ENCODE peak calls at places on chromosomes 13 and 19, in five cellular contexts. One of them, this sample, is unnamed.

GRCh38 chr13:100089633-100090032 is 740 bp downstream of the PCCA start:
- DNase-seq in activated CD4-positive, alpha-beta T cell treated with anti-CD3 and anti-CD28 coated beads, Interleukin-2, amount 10 ng/mL, durations not matched to agents 7 days and 5 days: peak; percentile 35
- DNase-seq in NCI-H774: no peak
- DNase-seq in T-helper 2 cell: no peak
- DNase-seq in RWPE1: peak; percentile 20
- DNase-seq in this sample: peak; percentile 32

GRCh38 chr13:36945078-36945477 is 25.0 kb upstream of the SMAD9 start:
- DNase-seq in T-helper 2 cell: no peak
- DNase-seq in activated CD4-positive, alpha-beta T cell treated with anti-CD3 and anti-CD28 coated beads, Interleukin-2, amount 10 ng/mL, durations not matched to agents 7 days and 5 days: no peak
- DNase-seq in RWPE1: no peak
- DNase-seq in NCI-H774: no peak
- DNase-seq in this sample: no peak

GRCh38 chr13:34070006-34070405 is 252.1 kb downstream of the RFC3 start:
- DNase-seq in activated CD4-positive, alpha-beta T cell treated with anti-CD3 and anti-CD28 coated beads, Interleukin-2, amount 10 ng/mL, durations not matched to agents 7 days and 5 days: no peak
- DNase-seq in T-helper 2 cell: no peak
- DNase-seq in RWPE1: peak; percentile 34
- DNase-seq in NCI-H774: no peak
- DNase-seq in this sample: peak; percentile 32

GRCh38 chr13:93270769-93271753 is 44.5 kb downstream of the GPC6 start:
- DNase-seq in NCI-H774: no peak
- DNase-seq in RWPE1: no peak
- DNase-seq in activated CD4-positive, alpha-beta T cell treated with anti-CD3 and anti-CD28 coated beads, Interleukin-2, amount 10 ng/mL, durations not matched to agents 7 days and 5 days: no peak
- DNase-seq in T-helper 2 cell: no peak
- DNase-seq in this sample: no peak

GRCh38 chr13:98280176-98280510 is 103.1 kb upstream of the RNF113B start:
- DNase-seq in RWPE1: no peak
- DNase-seq in NCI-H774: no peak
- DNase-seq in T-helper 2 cell: no peak
- DNase-seq in activated CD4-positive, alpha-beta T cell treated with anti-CD3 and anti-CD28 coated beads, Interleukin-2, amount 10 ng/mL, durations not matched to agents 7 days and 5 days: no peak
- DNase-seq in this sample: no peak

GRCh38 chr19:768424-768823 is 17.5 kb downstream of the MISP start:
- DNase-seq in T-helper 2 cell: no peak
- DNase-seq in NCI-H774: no peak
- DNase-seq in RWPE1: no peak
- DNase-seq in activated CD4-positive, alpha-beta T cell treated with anti-CD3 and anti-CD28 coated beads, Interleukin-2, amount 10 ng/mL, durations not matched to agents 7 days and 5 days: no peak
- DNase-seq in this sample: no peak

GRCh38 chr13:41833851-41834250 is 127.1 kb downstream of the VWA8 start:
- DNase-seq in RWPE1: no peak
- DNase-seq in T-helper 2 cell: no peak
- DNase-seq in NCI-H774: no peak
- DNase-seq in activated CD4-positive, alpha-beta T cell treated with anti-CD3 and anti-CD28 coated beads, Interleukin-2, amount 10 ng/mL, durations not matched to agents 7 days and 5 days: no peak
- DNase-seq in this sample: no peak

GRCh38 chr13:98513837-98514236 is 63.1 kb downstream of the STK24 start:
- DNase-seq in NCI-H774: no peak
- DNase-seq in RWPE1: no peak
- DNase-seq in activated CD4-positive, alpha-beta T cell treated with anti-CD3 and anti-CD28 coated beads, Interleukin-2, amount 10 ng/mL, durations not matched to agents 7 days and 5 days: no peak
- DNase-seq in T-helper 2 cell: no peak
- DNase-seq in this sample: no peak

GRCh38 chr13:44313674-44314073 is 60.0 kb upstream of the SERP2 start:
- DNase-seq in NCI-H774: no peak
- DNase-seq in activated CD4-positive, alpha-beta T cell treated with anti-CD3 and anti-CD28 coated beads, Interleukin-2, amount 10 ng/mL, durations not matched to agents 7 days and 5 days: no peak
- DNase-seq in T-helper 2 cell: no peak
- DNase-seq in RWPE1: peak; percentile 81
- DNase-seq in this sample: peak; percentile 92

GRCh38 chr19:10885241-10886169 is 14.2 kb downstream of the CARM1 start:
- DNase-seq in RWPE1: no peak
- DNase-seq in activated CD4-positive, alpha-beta T cell treated with anti-CD3 and anti-CD28 coated beads, Interleukin-2, amount 10 ng/mL, durations not matched to agents 7 days and 5 days: no peak
- DNase-seq in NCI-H774: no peak
- DNase-seq in T-helper 2 cell: no peak
- DNase-seq in this sample: no peak

GRCh38 chr13:30739646-30740642 is 4.6 kb downstream of the ALOX5AP start:
- DNase-seq in NCI-H774: no peak
- DNase-seq in RWPE1: peak; percentile 81
- DNase-seq in T-helper 2 cell: peak; percentile 42
- DNase-seq in activated CD4-positive, alpha-beta T cell treated with anti-CD3 and anti-CD28 coated beads, Interleukin-2, amount 10 ng/mL, durations not matched to agents 7 days and 5 days: peak; percentile 69
- DNase-seq in this sample: peak; percentile 78

GRCh38 chr19:47109541-47110375 is 3.8 kb downstream of the ZC3H4 start:
- DNase-seq in NCI-H774: no peak
- DNase-seq in activated CD4-positive, alpha-beta T cell treated with anti-CD3 and anti-CD28 coated beads, Interleukin-2, amount 10 ng/mL, durations not matched to agents 7 days and 5 days: peak; percentile 68
- DNase-seq in RWPE1: no peak
- DNase-seq in T-helper 2 cell: peak; percentile 48
- DNase-seq in this sample: peak; percentile 77

GRCh38 chr13:38350114-38350617 is 515 bp downstream of the UFM1 start:
- DNase-seq in RWPE1: peak; percentile 63
- DNase-seq in activated CD4-positive, alpha-beta T cell treated with anti-CD3 and anti-CD28 coated beads, Interleukin-2, amount 10 ng/mL, durations not matched to agents 7 days and 5 days: peak; percentile 53
- DNase-seq in T-helper 2 cell: peak; percentile 37
- DNase-seq in NCI-H774: peak; percentile 7
- DNase-seq in this sample: peak; percentile 60

GRCh38 chr13:110114351-110114750 is 192.6 kb downstream of the COL4A1 start:
- DNase-seq in RWPE1: no peak
- DNase-seq in NCI-H774: no peak
- DNase-seq in T-helper 2 cell: no peak
- DNase-seq in activated CD4-positive, alpha-beta T cell treated with anti-CD3 and anti-CD28 coated beads, Interleukin-2, amount 10 ng/mL, durations not matched to agents 7 days and 5 days: no peak
- DNase-seq in this sample: no peak

GRCh38 chr13:23754506-23754905 is 134.7 kb downstream of the MIPEP start:
- DNase-seq in NCI-H774: no peak
- DNase-seq in activated CD4-positive, alpha-beta T cell treated with anti-CD3 and anti-CD28 coated beads, Interleukin-2, amount 10 ng/mL, durations not matched to agents 7 days and 5 days: peak; percentile 23
- DNase-seq in T-helper 2 cell: no peak
- DNase-seq in RWPE1: no peak
- DNase-seq in this sample: no peak

GRCh38 chr13:24893863-24894262 is 129.9 kb downstream of the RNF17 start:
- DNase-seq in NCI-H774: no peak
- DNase-seq in T-helper 2 cell: no peak
- DNase-seq in activated CD4-positive, alpha-beta T cell treated with anti-CD3 and anti-CD28 coated beads, Interleukin-2, amount 10 ng/mL, durations not matched to agents 7 days and 5 days: no peak
- DNase-seq in RWPE1: no peak
- DNase-seq in this sample: no peak

GRCh38 chr19:10398819-10399218 is 4.5 kb downstream of the CDC37 start:
- DNase-seq in NCI-H774: no peak
- DNase-seq in RWPE1: no peak
- DNase-seq in activated CD4-positive, alpha-beta T cell treated with anti-CD3 and anti-CD28 coated beads, Interleukin-2, amount 10 ng/mL, durations not matched to agents 7 days and 5 days: no peak
- DNase-seq in T-helper 2 cell: no peak
- DNase-seq in this sample: no peak

GRCh38 chr19:53989600-53990533 is 1.6 kb upstream of the CACNG6 start:
- DNase-seq in RWPE1: no peak
- DNase-seq in NCI-H774: no peak
- DNase-seq in activated CD4-positive, alpha-beta T cell treated with anti-CD3 and anti-CD28 coated beads, Interleukin-2, amount 10 ng/mL, durations not matched to agents 7 days and 5 days: no peak
- DNase-seq in T-helper 2 cell: no peak
- DNase-seq in this sample: no peak

GRCh38 chr19:3366761-3367571 is 583 bp downstream of the NFIC start:
- DNase-seq in activated CD4-positive, alpha-beta T cell treated with anti-CD3 and anti-CD28 coated beads, Interleukin-2, amount 10 ng/mL, durations not matched to agents 7 days and 5 days: no peak
- DNase-seq in T-helper 2 cell: no peak
- DNase-seq in NCI-H774: peak; percentile 33
- DNase-seq in RWPE1: no peak
- DNase-seq in this sample: peak; percentile 57

GRCh38 chr19:42942187-42942789 is 5.3 kb upstream of the PSG7 start:
- DNase-seq in RWPE1: no peak
- DNase-seq in activated CD4-positive, alpha-beta T cell treated with anti-CD3 and anti-CD28 coated beads, Interleukin-2, amount 10 ng/mL, durations not matched to agents 7 days and 5 days: no peak
- DNase-seq in T-helper 2 cell: no peak
- DNase-seq in NCI-H774: no peak
- DNase-seq in this sample: peak; percentile 41

GRCh38 chr13:51844862-51845573 is at the start of gene TMEM272:
- DNase-seq in NCI-H774: no peak
- DNase-seq in activated CD4-positive, alpha-beta T cell treated with anti-CD3 and anti-CD28 coated beads, Interleukin-2, amount 10 ng/mL, durations not matched to agents 7 days and 5 days: peak; percentile 40
- DNase-seq in RWPE1: peak; percentile 62
- DNase-seq in T-helper 2 cell: peak; percentile 44
- DNase-seq in this sample: peak; percentile 52

GRCh38 chr19:495440-496332 is 600 bp upstream of the MADCAM1 start:
- DNase-seq in RWPE1: no peak
- DNase-seq in T-helper 2 cell: peak; percentile 36
- DNase-seq in activated CD4-positive, alpha-beta T cell treated with anti-CD3 and anti-CD28 coated beads, Interleukin-2, amount 10 ng/mL, durations not matched to agents 7 days and 5 days: peak; percentile 37
- DNase-seq in NCI-H774: no peak
- DNase-seq in this sample: peak; percentile 41

GRCh38 chr13:33235078-33235477 is 50.5 kb downstream of the STARD13 start:
- DNase-seq in RWPE1: no peak
- DNase-seq in T-helper 2 cell: no peak
- DNase-seq in NCI-H774: no peak
- DNase-seq in activated CD4-positive, alpha-beta T cell treated with anti-CD3 and anti-CD28 coated beads, Interleukin-2, amount 10 ng/mL, durations not matched to agents 7 days and 5 days: no peak
- DNase-seq in this sample: no peak

GRCh38 chr19:524062-524674 is 7.4 kb upstream of the CDC34 start:
- DNase-seq in RWPE1: no peak
- DNase-seq in activated CD4-positive, alpha-beta T cell treated with anti-CD3 and anti-CD28 coated beads, Interleukin-2, amount 10 ng/mL, durations not matched to agents 7 days and 5 days: no peak
- DNase-seq in NCI-H774: no peak
- DNase-seq in T-helper 2 cell: no peak
- DNase-seq in this sample: no peak

GRCh38 chr13:43687038-43687437 is 99.7 kb downstream of the ENOX1 start:
- DNase-seq in activated CD4-positive, alpha-beta T cell treated with anti-CD3 and anti-CD28 coated beads, Interleukin-2, amount 10 ng/mL, durations not matched to agents 7 days and 5 days: no peak
- DNase-seq in T-helper 2 cell: no peak
- DNase-seq in RWPE1: no peak
- DNase-seq in NCI-H774: no peak
- DNase-seq in this sample: no peak

GRCh38 chr19:50203281-50204080 is at the start of gene MYH14:
- DNase-seq in RWPE1: peak; percentile 92
- DNase-seq in NCI-H774: peak; percentile 95
- DNase-seq in activated CD4-positive, alpha-beta T cell treated with anti-CD3 and anti-CD28 coated beads, Interleukin-2, amount 10 ng/mL, durations not matched to agents 7 days and 5 days: no peak
- DNase-seq in T-helper 2 cell: no peak
- DNase-seq in this sample: no peak

GRCh38 chr19:5801796-5802616 is 2.9 kb upstream of the NRTN start:
- DNase-seq in T-helper 2 cell: no peak
- DNase-seq in NCI-H774: no peak
- DNase-seq in activated CD4-positive, alpha-beta T cell treated with anti-CD3 and anti-CD28 coated beads, Interleukin-2, amount 10 ng/mL, durations not matched to agents 7 days and 5 days: no peak
- DNase-seq in RWPE1: no peak
- DNase-seq in this sample: no peak

GRCh38 chr13:68813397-68813796 is 1294.2 kb upstream of the ATXN8OS start:
- DNase-seq in RWPE1: no peak
- DNase-seq in NCI-H774: no peak
- DNase-seq in activated CD4-positive, alpha-beta T cell treated with anti-CD3 and anti-CD28 coated beads, Interleukin-2, amount 10 ng/mL, durations not matched to agents 7 days and 5 days: no peak
- DNase-seq in T-helper 2 cell: no peak
- DNase-seq in this sample: no peak